ENCODE peak calls at places on chromosomes 3 and 15, in ten cellular contexts. One of them, this sample, is unnamed.

GRCh38 chr3:128875556-128876120 is 3.8 kb upstream of the ACAD9 start:
- DNase-seq in ascending aorta: no peak
- DNase-seq in stimulated activated CD4-positive, alpha-beta T cell treated with anti-CD3 and anti-CD28 coated beads, Interleukin-1b, Interleukin-23, amount 100 ng/mL, for 4 hours: peak; percentile 55
- DNase-seq in T-helper 2 cell: peak; percentile 12
- DNase-seq in NCI-H774: no peak
- DNase-seq in CD8-positive, alpha-beta memory T cell: peak; percentile 69
- DNase-seq in GDM1: peak; percentile 42
- DNase-seq in NCI-H2081: peak; percentile 29
- DNase-seq in fibroblast of pulmonary artery: peak; percentile 23
- DNase-seq in iris pigment epithelial cell: no peak
- DNase-seq in this sample: peak; percentile 42

GRCh38 chr3:106245400-106245799 is 376.6 kb upstream of the CBLB start:
- DNase-seq in CD8-positive, alpha-beta memory T cell: no peak
- DNase-seq in NCI-H774: no peak
- DNase-seq in stimulated activated CD4-positive, alpha-beta T cell treated with anti-CD3 and anti-CD28 coated beads, Interleukin-1b, Interleukin-23, amount 100 ng/mL, for 4 hours: no peak
- DNase-seq in GDM1: no peak
- DNase-seq in fibroblast of pulmonary artery: no peak
- DNase-seq in NCI-H2081: no peak
- DNase-seq in iris pigment epithelial cell: no peak
- DNase-seq in T-helper 2 cell: no peak
- DNase-seq in ascending aorta: no peak
- DNase-seq in this sample: no peak

GRCh38 chr3:17573396-17573795 is 169.0 kb downstream of the TBC1D5 start:
- DNase-seq in ascending aorta: no peak
- DNase-seq in GDM1: no peak
- DNase-seq in NCI-H2081: no peak
- DNase-seq in iris pigment epithelial cell: no peak
- DNase-seq in stimulated activated CD4-positive, alpha-beta T cell treated with anti-CD3 and anti-CD28 coated beads, Interleukin-1b, Interleukin-23, amount 100 ng/mL, for 4 hours: no peak
- DNase-seq in fibroblast of pulmonary artery: no peak
- DNase-seq in NCI-H774: no peak
- DNase-seq in CD8-positive, alpha-beta memory T cell: no peak
- DNase-seq in T-helper 2 cell: no peak
- DNase-seq in this sample: no peak

GRCh38 chr3:197082871-197083270 is 53.3 kb upstream of the MELTF start:
- DNase-seq in NCI-H774: no peak
- DNase-seq in ascending aorta: no peak
- DNase-seq in NCI-H2081: no peak
- DNase-seq in iris pigment epithelial cell: no peak
- DNase-seq in fibroblast of pulmonary artery: peak; percentile 35
- DNase-seq in T-helper 2 cell: no peak
- DNase-seq in GDM1: no peak
- DNase-seq in stimulated activated CD4-positive, alpha-beta T cell treated with anti-CD3 and anti-CD28 coated beads, Interleukin-1b, Interleukin-23, amount 100 ng/mL, for 4 hours: no peak
- DNase-seq in CD8-positive, alpha-beta memory T cell: no peak
- DNase-seq in this sample: peak; percentile 47

GRCh38 chr3:169240786-169241486 is 422.6 kb downstream of the MECOM start:
- DNase-seq in NCI-H774: no peak
- DNase-seq in T-helper 2 cell: no peak
- DNase-seq in fibroblast of pulmonary artery: no peak
- DNase-seq in stimulated activated CD4-positive, alpha-beta T cell treated with anti-CD3 and anti-CD28 coated beads, Interleukin-1b, Interleukin-23, amount 100 ng/mL, for 4 hours: no peak
- DNase-seq in ascending aorta: no peak
- DNase-seq in NCI-H2081: no peak
- DNase-seq in GDM1: no peak
- DNase-seq in iris pigment epithelial cell: no peak
- DNase-seq in CD8-positive, alpha-beta memory T cell: no peak
- DNase-seq in this sample: no peak

GRCh38 chr15:25930931-25931330 is 67.8 kb upstream of the ATP10A start:
- DNase-seq in T-helper 2 cell: no peak
- DNase-seq in fibroblast of pulmonary artery: no peak
- DNase-seq in NCI-H2081: no peak
- DNase-seq in CD8-positive, alpha-beta memory T cell: no peak
- DNase-seq in NCI-H774: no peak
- DNase-seq in stimulated activated CD4-positive, alpha-beta T cell treated with anti-CD3 and anti-CD28 coated beads, Interleukin-1b, Interleukin-23, amount 100 ng/mL, for 4 hours: no peak
- DNase-seq in iris pigment epithelial cell: no peak
- DNase-seq in GDM1: no peak
- DNase-seq in ascending aorta: no peak
- DNase-seq in this sample: peak; percentile 40

GRCh38 chr3:196533260-196533681 is 18.1 kb upstream of the SMCO1 start:
- DNase-seq in NCI-H774: no peak
- DNase-seq in NCI-H2081: no peak
- DNase-seq in CD8-positive, alpha-beta memory T cell: no peak
- DNase-seq in ascending aorta: no peak
- DNase-seq in GDM1: no peak
- DNase-seq in fibroblast of pulmonary artery: peak; percentile 42
- DNase-seq in T-helper 2 cell: no peak
- DNase-seq in iris pigment epithelial cell: peak; percentile 21
- DNase-seq in stimulated activated CD4-positive, alpha-beta T cell treated with anti-CD3 and anti-CD28 coated beads, Interleukin-1b, Interleukin-23, amount 100 ng/mL, for 4 hours: no peak
- DNase-seq in this sample: peak; percentile 13

GRCh38 chr3:46713898-46714552 is 3.6 kb downstream of the PRSS50 start:
- DNase-seq in NCI-H774: no peak
- DNase-seq in CD8-positive, alpha-beta memory T cell: no peak
- DNase-seq in GDM1: no peak
- DNase-seq in NCI-H2081: no peak
- DNase-seq in ascending aorta: peak; percentile 54
- DNase-seq in stimulated activated CD4-positive, alpha-beta T cell treated with anti-CD3 and anti-CD28 coated beads, Interleukin-1b, Interleukin-23, amount 100 ng/mL, for 4 hours: no peak
- DNase-seq in fibroblast of pulmonary artery: no peak
- DNase-seq in iris pigment epithelial cell: no peak
- DNase-seq in T-helper 2 cell: no peak
- DNase-seq in this sample: no peak

GRCh38 chr15:53811530-53811929 is 52.1 kb upstream of the WDR72 start:
- DNase-seq in ascending aorta: no peak
- DNase-seq in NCI-H2081: peak; percentile 16
- DNase-seq in iris pigment epithelial cell: peak; percentile 0
- DNase-seq in fibroblast of pulmonary artery: peak; percentile 10
- DNase-seq in T-helper 2 cell: no peak
- DNase-seq in stimulated activated CD4-positive, alpha-beta T cell treated with anti-CD3 and anti-CD28 coated beads, Interleukin-1b, Interleukin-23, amount 100 ng/mL, for 4 hours: no peak
- DNase-seq in CD8-positive, alpha-beta memory T cell: no peak
- DNase-seq in NCI-H774: peak; percentile 43
- DNase-seq in GDM1: peak; percentile 10
- DNase-seq in this sample: no peak

GRCh38 chr3:44455318-44455717 is 22.2 kb downstream of the ZNF445 start:
- DNase-seq in NCI-H2081: no peak
- DNase-seq in T-helper 2 cell: no peak
- DNase-seq in CD8-positive, alpha-beta memory T cell: no peak
- DNase-seq in iris pigment epithelial cell: no peak
- DNase-seq in ascending aorta: no peak
- DNase-seq in fibroblast of pulmonary artery: no peak
- DNase-seq in stimulated activated CD4-positive, alpha-beta T cell treated with anti-CD3 and anti-CD28 coated beads, Interleukin-1b, Interleukin-23, amount 100 ng/mL, for 4 hours: no peak
- DNase-seq in NCI-H774: no peak
- DNase-seq in GDM1: no peak
- DNase-seq in this sample: no peak

GRCh38 chr3:171770689-171771620 is 39.3 kb downstream of the PLD1 start:
- DNase-seq in fibroblast of pulmonary artery: peak; percentile 93
- DNase-seq in GDM1: no peak
- DNase-seq in iris pigment epithelial cell: peak; percentile 96
- DNase-seq in NCI-H2081: no peak
- DNase-seq in NCI-H774: peak; percentile 57
- DNase-seq in T-helper 2 cell: no peak
- DNase-seq in stimulated activated CD4-positive, alpha-beta T cell treated with anti-CD3 and anti-CD28 coated beads, Interleukin-1b, Interleukin-23, amount 100 ng/mL, for 4 hours: no peak
- DNase-seq in CD8-positive, alpha-beta memory T cell: no peak
- DNase-seq in ascending aorta: peak; percentile 78
- DNase-seq in this sample: peak; percentile 72

GRCh38 chr3:15291589-15292541 is 40.5 kb downstream of the SH3BP5 start:
- DNase-seq in CD8-positive, alpha-beta memory T cell: peak; percentile 87
- DNase-seq in NCI-H774: no peak
- DNase-seq in NCI-H2081: no peak
- DNase-seq in T-helper 2 cell: peak; percentile 88
- DNase-seq in GDM1: peak; percentile 74
- DNase-seq in ascending aorta: no peak
- DNase-seq in iris pigment epithelial cell: no peak
- DNase-seq in fibroblast of pulmonary artery: peak; percentile 55
- DNase-seq in stimulated activated CD4-positive, alpha-beta T cell treated with anti-CD3 and anti-CD28 coated beads, Interleukin-1b, Interleukin-23, amount 100 ng/mL, for 4 hours: no peak
- DNase-seq in this sample: no peak

GRCh38 chr3:58627580-58627894 is 39.0 kb downstream of the FAM3D start:
- DNase-seq in NCI-H2081: no peak
- DNase-seq in NCI-H774: no peak
- DNase-seq in CD8-positive, alpha-beta memory T cell: no peak
- DNase-seq in stimulated activated CD4-positive, alpha-beta T cell treated with anti-CD3 and anti-CD28 coated beads, Interleukin-1b, Interleukin-23, amount 100 ng/mL, for 4 hours: no peak
- DNase-seq in GDM1: no peak
- DNase-seq in fibroblast of pulmonary artery: peak; percentile 49
- DNase-seq in T-helper 2 cell: no peak
- DNase-seq in ascending aorta: no peak
- DNase-seq in iris pigment epithelial cell: peak; percentile 36
- DNase-seq in this sample: peak; percentile 62

GRCh38 chr15:35822153-35822552 is 276.2 kb upstream of the DPH6 start:
- DNase-seq in fibroblast of pulmonary artery: no peak
- DNase-seq in NCI-H2081: no peak
- DNase-seq in GDM1: no peak
- DNase-seq in stimulated activated CD4-positive, alpha-beta T cell treated with anti-CD3 and anti-CD28 coated beads, Interleukin-1b, Interleukin-23, amount 100 ng/mL, for 4 hours: no peak
- DNase-seq in T-helper 2 cell: no peak
- DNase-seq in iris pigment epithelial cell: no peak
- DNase-seq in NCI-H774: no peak
- DNase-seq in CD8-positive, alpha-beta memory T cell: no peak
- DNase-seq in ascending aorta: no peak
- DNase-seq in this sample: no peak

GRCh38 chr3:99669879-99670555 is 31.6 kb downstream of the COL8A1 start:
- DNase-seq in T-helper 2 cell: no peak
- DNase-seq in GDM1: no peak
- DNase-seq in NCI-H774: no peak
- DNase-seq in CD8-positive, alpha-beta memory T cell: no peak
- DNase-seq in NCI-H2081: no peak
- DNase-seq in stimulated activated CD4-positive, alpha-beta T cell treated with anti-CD3 and anti-CD28 coated beads, Interleukin-1b, Interleukin-23, amount 100 ng/mL, for 4 hours: no peak
- DNase-seq in ascending aorta: no peak
- DNase-seq in iris pigment epithelial cell: peak; percentile 64
- DNase-seq in fibroblast of pulmonary artery: peak; percentile 57
- DNase-seq in this sample: peak; percentile 59

GRCh38 chr15:51131596-51132290 is 37.0 kb upstream of the TNFAIP8L3 start:
- DNase-seq in NCI-H774: no peak
- DNase-seq in iris pigment epithelial cell: no peak
- DNase-seq in GDM1: no peak
- DNase-seq in fibroblast of pulmonary artery: peak; percentile 25
- DNase-seq in T-helper 2 cell: no peak
- DNase-seq in ascending aorta: no peak
- DNase-seq in NCI-H2081: no peak
- DNase-seq in CD8-positive, alpha-beta memory T cell: no peak
- DNase-seq in stimulated activated CD4-positive, alpha-beta T cell treated with anti-CD3 and anti-CD28 coated beads, Interleukin-1b, Interleukin-23, amount 100 ng/mL, for 4 hours: no peak
- DNase-seq in this sample: peak; percentile 35

GRCh38 chr3:125313060-125313635 is 62.0 kb downstream of the ZNF148 start:
- DNase-seq in stimulated activated CD4-positive, alpha-beta T cell treated with anti-CD3 and anti-CD28 coated beads, Interleukin-1b, Interleukin-23, amount 100 ng/mL, for 4 hours: no peak
- DNase-seq in iris pigment epithelial cell: peak; percentile 65
- DNase-seq in ascending aorta: no peak
- DNase-seq in CD8-positive, alpha-beta memory T cell: no peak
- DNase-seq in GDM1: no peak
- DNase-seq in fibroblast of pulmonary artery: peak; percentile 47
- DNase-seq in NCI-H774: no peak
- DNase-seq in T-helper 2 cell: no peak
- DNase-seq in NCI-H2081: no peak
- DNase-seq in this sample: peak; percentile 69

GRCh38 chr15:59570364-59570763 is 41.2 kb upstream of the GCNT3 start:
- DNase-seq in ascending aorta: no peak
- DNase-seq in stimulated activated CD4-positive, alpha-beta T cell treated with anti-CD3 and anti-CD28 coated beads, Interleukin-1b, Interleukin-23, amount 100 ng/mL, for 4 hours: no peak
- DNase-seq in GDM1: no peak
- DNase-seq in T-helper 2 cell: no peak
- DNase-seq in iris pigment epithelial cell: no peak
- DNase-seq in NCI-H2081: no peak
- DNase-seq in NCI-H774: no peak
- DNase-seq in fibroblast of pulmonary artery: no peak
- DNase-seq in CD8-positive, alpha-beta memory T cell: no peak
- DNase-seq in this sample: no peak

This sample was measured in EH.